ENCODE peak calls at places on chromosomes 4 and X, in ten cellular contexts. Q, H, X, Y, Z, T, J, L, D and G are unnamed samples.

GRCh38 chr4:153207561-153207960 is 3.3 kb downstream of the TRIM2 start:
- DNase-seq in Q (no peak), L (no peak), H (peak; percentile 46), X (no peak), Y (peak; percentile 45), Z (no peak), D (peak; percentile 57), T (peak; percentile 48), J (no peak), G (peak; percentile 43)

GRCh38 chrX:66632986-66633385 is 5.9 kb downstream of the EDA2R start:
- DNase-seq in T (no peak), D (no peak), H (peak; percentile 33), X (no peak), Z (no peak), J (no peak), Q (no peak), Y (peak; percentile 71), L (no peak), G (no peak)

GRCh38 chr4:53622739-53623151 is 31.5 kb upstream of the LNX1 start:
- DNase-seq in L (no peak), Z (no peak), T (no peak), D (no peak), X (no peak), Q (no peak), Y (peak; percentile 94), J (no peak), H (peak; percentile 94), G (no peak)

GRCh38 chr4:98166025-98166730 is 22.9 kb upstream of the STPG2 start:
- DNase-seq in Y (no peak), J (no peak), H (peak; percentile 93), L (no peak), Z (no peak), X (peak; percentile 14), Q (no peak), T (no peak), D (no peak), G (peak; percentile 62)

GRCh38 chr4:602559-602942 is 22.8 kb upstream of the PDE6B start:
- DNase-seq in X (peak; percentile 89), J (no peak), D (peak; percentile 93), Q (no peak), L (peak; percentile 77), Z (peak; percentile 64), H (peak; percentile 79), Y (peak; percentile 25), T (peak; percentile 35), G (peak; percentile 79)

GRCh38 chrX:52923781-52924241 is 26.7 kb downstream of the FAM156B start:
- DNase-seq in L (no peak), T (no peak), D (no peak), Q (no peak), J (no peak), Z (no peak), X (no peak), H (peak; percentile 54), Y (peak; percentile 69), G (no peak)

GRCh38 chrX:110415440-110416167 is 57.0 kb downstream of the RTL9 start:
- DNase-seq in H (no peak), J (no peak), Q (no peak), Z (no peak), Y (peak; percentile 48), X (no peak), D (no peak), L (no peak), T (no peak), G (no peak)

GRCh38 chr4:2500547-2500946 is 31.6 kb downstream of the RNF4 start:
- DNase-seq in Y (no peak), X (no peak), T (no peak), D (no peak), Z (no peak), Q (no peak), H (no peak), L (no peak), J (no peak), G (no peak)

GRCh38 chrX:136336623-136337022 is 35.9 kb downstream of the ADGRG4 start:
- DNase-seq in D (no peak), Z (no peak), T (peak; percentile 34), J (no peak), Q (no peak), H (peak; percentile 14), L (no peak), X (no peak), Y (peak; percentile 10), G (no peak)

GRCh38 chrX:71998836-71999509 is 88.3 kb downstream of the NHSL2 start:
- DNase-seq in T (peak; percentile 60), Y (peak; percentile 39), H (peak; percentile 55), Q (no peak), D (peak; percentile 11), X (no peak), Z (no peak), J (no peak), L (peak; percentile 43), G (no peak)

GRCh38 chr4:40367451-40367850 is 32.3 kb downstream of the CHRNA9 start:
- DNase-seq in T (no peak), H (no peak), L (no peak), Z (no peak), D (no peak), Q (no peak), X (no peak), Y (peak; percentile 9), J (no peak), G (no peak)

GRCh38 chr4:98586634-98587354 is 71.6 kb downstream of the TSPAN5 start:
- DNase-seq in Y (no peak), Z (no peak), J (no peak), D (no peak), H (no peak), Q (no peak), T (no peak), L (no peak), X (no peak), G (no peak)

GRCh38 chrX:22740836-22741235 is 258.9 kb upstream of the DDX53 start:
- DNase-seq in D (no peak), J (no peak), T (no peak), Z (no peak), X (no peak), Q (no peak), L (no peak), H (no peak), Y (no peak), G (no peak)